ENCODE peak calls at places on chromosomes 7 and 10, in four cellular contexts. X, B, K and Z are unnamed samples.

GRCh38 chr10:66925896-66926719 is at the start of gene LRRTM3:
- DNase-seq in X (peak), B (no peak), K (peak), Z (peak)

GRCh38 chr10:110501142-110501937 is 3.6 kb downstream of the DUSP5 start:
- DNase-seq in X (peak), B (peak), K (peak), Z (peak)

GRCh38 chr7:76372984-76373833 is 14.4 kb upstream of the YWHAG start:
- DNase-seq in X (peak), B (no peak), K (no peak), Z (no peak)

GRCh38 chr10:133456041-133456951 is 2.6 kb downstream of the SCART1 start:
- DNase-seq in X (no peak), B (no peak), K (no peak), Z (no peak)

GRCh38 chr7:75957021-75957736 is 37.2 kb downstream of the TMEM120A start:
- DNase-seq in X (no peak), B (no peak), K (no peak), Z (no peak)

GRCh38 chr7:130420943-130421578 is 19.8 kb downstream of the CEP41 start:
- DNase-seq in X (no peak), B (no peak), K (no peak), Z (no peak)

GRCh38 chr10:49655099-49655498 is 24.4 kb upstream of the C10orf53 start:
- DNase-seq in X (no peak), B (no peak), K (no peak), Z (no peak)

GRCh38 chr10:103833731-103834365 is 21.5 kb downstream of the SH3PXD2A start:
- DNase-seq in X (no peak), B (no peak), K (peak), Z (peak)

GRCh38 chr10:3402334-3402733 is 229.8 kb upstream of the PITRM1 start:
- DNase-seq in X (no peak), B (no peak), K (no peak), Z (no peak)

DNA sequence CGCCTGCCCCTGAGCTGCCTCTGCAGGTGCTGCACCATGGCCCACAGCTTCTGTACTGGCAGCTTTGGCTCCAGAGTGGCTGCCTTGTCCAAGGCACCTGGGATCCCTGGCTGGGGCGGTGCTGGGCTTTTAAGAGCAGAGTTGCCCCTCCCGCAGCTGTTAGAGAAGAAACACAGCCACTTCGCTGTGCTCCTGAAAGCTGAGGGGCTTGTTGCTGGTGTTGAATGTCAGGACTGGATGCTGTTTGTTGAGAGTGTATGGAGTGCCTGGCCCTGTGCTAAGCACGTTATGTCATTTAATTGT is 6.2 kb downstream of the FAM241B start:
- DNase-seq in X (no peak), B (no peak), K (no peak), Z (no peak)
- H3K4me3 ChIP-seq in X (no peak), B (no peak), K (no peak), Z (no peak)

GRCh38 chr7:23467731-23468720 is 2.3 kb downstream of the IGF2BP3 start:
- DNase-seq in X (no peak), B (no peak), K (no peak), Z (no peak)

GRCh38 chr7:23469150-23469960 is 936 bp downstream of the IGF2BP3 start:
- DNase-seq in X (no peak), B (no peak), K (no peak), Z (no peak)

GRCh38 chr7:23468721-23469149 is 1.6 kb downstream of the IGF2BP3 start:
- DNase-seq in X (no peak), B (no peak), K (no peak), Z (no peak)

GRCh38 chr7:23469961-23470250 is 385 bp downstream of the IGF2BP3 start:
- DNase-seq in X (no peak), B (no peak), K (no peak), Z (no peak)

DNA sequence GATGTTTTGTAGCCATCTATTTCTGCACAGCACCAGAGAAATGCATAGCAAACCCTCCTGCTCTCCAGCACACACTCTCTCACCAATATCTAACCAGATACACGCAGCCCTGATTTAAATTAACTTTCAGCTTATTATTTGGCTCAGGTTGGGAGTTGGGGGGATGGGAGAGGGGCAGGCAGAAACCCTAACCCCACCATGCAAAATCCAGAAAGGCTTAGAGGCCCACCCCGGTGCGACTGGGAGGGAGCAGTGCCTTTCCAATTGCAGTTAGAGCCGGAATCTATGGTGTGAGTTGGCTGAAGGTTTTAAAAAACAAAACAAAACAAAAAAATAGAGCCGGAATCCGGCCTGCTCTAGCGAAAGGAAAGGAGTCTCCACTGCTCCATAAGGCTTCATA is 3.0 kb downstream of the IGF2BP3 start:
- DNase-seq in X (no peak), B (no peak), K (no peak), Z (no peak)
- H3K27ac ChIP-seq in X (peak), B (no peak), K (no peak), Z (no peak)

GRCh38 chr7:27727058-27727457 is 12.9 kb upstream of the TAX1BP1 start:
- DNase-seq in X (no peak), B (no peak), K (no peak), Z (no peak)

DNA sequence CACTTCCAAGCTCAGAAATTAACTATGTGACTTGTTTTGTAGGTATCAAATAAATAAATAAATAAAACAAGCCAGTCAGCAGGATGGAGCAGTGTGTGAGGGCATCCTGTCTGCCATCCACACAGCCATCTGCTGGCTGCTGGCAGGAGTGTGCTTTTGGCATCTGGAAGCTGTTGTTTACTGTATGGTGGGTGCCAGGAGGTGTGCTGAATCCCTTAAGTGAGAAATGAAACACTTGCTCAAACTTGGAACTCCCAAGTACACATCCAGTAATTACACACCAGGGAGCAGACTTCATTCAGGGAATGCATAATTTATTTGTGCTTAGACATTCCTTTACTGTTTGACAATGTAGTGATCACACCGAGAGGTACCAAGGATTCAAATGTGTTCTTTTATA is 16.9 kb upstream of the TAX1BP1 start:
- DNase-seq in X (no peak), B (no peak), K (no peak), Z (no peak)
- TF ChIP-seq CTCF in X (no peak), B (no peak), K (no peak), Z (no peak)

DNA sequence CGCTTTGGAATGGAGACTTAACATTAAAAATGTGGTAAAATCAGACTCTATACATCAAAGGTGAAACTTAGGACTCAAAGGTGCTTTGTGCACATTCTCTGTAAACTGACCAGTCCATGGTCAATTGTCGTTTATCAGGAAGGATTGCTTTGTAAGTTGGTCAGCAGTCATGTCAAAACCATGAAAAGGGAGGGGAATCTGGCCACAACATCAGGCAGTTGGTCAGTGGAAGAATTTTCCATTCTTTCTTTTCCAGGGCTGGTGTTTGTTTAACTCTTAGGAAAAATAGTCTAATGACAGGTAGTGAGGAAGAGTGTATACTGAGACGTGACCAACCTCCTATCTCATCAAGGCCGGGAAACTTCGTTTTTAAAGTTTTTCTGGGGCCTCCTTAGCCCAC is 226.5 kb downstream of the ADK start:
- DNase-seq in X (no peak), B (no peak), K (no peak), Z (no peak)
- H3K4me3 ChIP-seq in X (no peak), B (no peak), K (no peak), Z (no peak)

DNA sequence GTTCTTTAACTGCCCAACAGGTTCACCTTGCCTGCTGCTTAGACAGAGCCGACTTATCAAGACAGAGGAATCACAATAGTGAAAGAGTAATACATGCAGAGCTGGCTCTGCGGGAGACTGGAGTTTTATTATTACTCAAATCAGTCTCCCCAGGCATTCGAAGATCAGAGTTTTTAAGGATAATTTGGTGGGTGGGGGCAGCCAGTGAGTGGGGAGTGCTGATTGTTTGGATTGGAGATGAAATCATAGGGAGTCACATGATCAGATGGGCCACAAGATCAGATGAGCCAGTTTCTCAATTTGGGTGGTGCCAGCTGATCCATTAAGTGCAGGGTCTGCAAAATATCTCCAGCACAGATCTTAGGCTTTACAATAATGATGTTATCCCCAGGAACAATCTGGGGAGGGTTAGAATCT is 131.3 kb downstream of the AKR1D1 start:
- DNase-seq in X (no peak), B (no peak), K (no peak), Z (no peak)
- H3K27ac ChIP-seq in X (no peak), B (no peak), K (no peak), Z (no peak)

GRCh38 chr10:113780681-113781250 is 29.3 kb downstream of the PLEKHS1 start:
- DNase-seq in X (no peak), B (no peak), K (no peak), Z (no peak)

GRCh38 chr10:113776553-113776952 is 25.1 kb downstream of the PLEKHS1 start:
- DNase-seq in X (no peak), B (no peak), K (no peak), Z (no peak)

GRCh38 chr10:113770346-113770745 is 18.9 kb downstream of the PLEKHS1 start:
- DNase-seq in X (no peak), B (no peak), K (no peak), Z (no peak)

GRCh38 chr10:113775681-113776294 is 24.3 kb downstream of the PLEKHS1 start:
- DNase-seq in X (no peak), B (no peak), K (no peak), Z (no peak)
- TF ChIP-seq CTCF in X (no peak), B (no peak), K (no peak), Z (no peak)

GRCh38 chr10:122018951-122019413 is 30.0 kb downstream of the TACC2 start:
- DNase-seq in X (no peak), B (no peak), K (no peak), Z (no peak)
- H3K4me3 ChIP-seq in X (no peak), B (peak), K (peak), Z (no peak)

GRCh38 chr7:30430777-30431176 is 47.8 kb downstream of the NOD1 start:
- DNase-seq in X (no peak), B (no peak), K (no peak), Z (no peak)
- H3K27ac ChIP-seq in X (no peak), B (no peak), K (peak), Z (peak)